ENCODE peak calls at places on chromosomes 2 and 18, in ten cellular contexts. One of them, this sample, is unnamed.

GRCh38 chr2:26584656-26585055 is 56.5 kb downstream of the CIB4 start:
- DNase-seq in fibroblast of villous mesenchyme: no peak
- DNase-seq in CD4-positive, alpha-beta memory T cell: no peak
- DNase-seq in RKO: no peak
- DNase-seq in HCT116: no peak
- DNase-seq in KBM-7: no peak
- DNase-seq in AML-193: no peak
- DNase-seq in naive thymus-derived CD8-positive, alpha-beta T cell: no peak
- DNase-seq in neural crest cell: no peak
- DNase-seq in NAMALWA: no peak
- DNase-seq in this sample: no peak

GRCh38 chr2:40406485-40407289 is 45.2 kb downstream of the SLC8A1 start:
- DNase-seq in naive thymus-derived CD8-positive, alpha-beta T cell: no peak
- DNase-seq in HCT116: no peak
- DNase-seq in RKO: no peak
- DNase-seq in AML-193: no peak
- DNase-seq in CD4-positive, alpha-beta memory T cell: no peak
- DNase-seq in KBM-7: no peak
- DNase-seq in fibroblast of villous mesenchyme: no peak
- DNase-seq in neural crest cell: no peak
- DNase-seq in NAMALWA: no peak
- DNase-seq in this sample: no peak

GRCh38 chr2:48107326-48107925 is 201.1 kb upstream of the FBXO11 start:
- DNase-seq in RKO: peak; percentile 84
- DNase-seq in KBM-7: no peak
- DNase-seq in naive thymus-derived CD8-positive, alpha-beta T cell: no peak
- DNase-seq in AML-193: peak; percentile 45
- DNase-seq in NAMALWA: no peak
- DNase-seq in CD4-positive, alpha-beta memory T cell: no peak
- DNase-seq in neural crest cell: peak; percentile 28
- DNase-seq in HCT116: peak; percentile 55
- DNase-seq in fibroblast of villous mesenchyme: peak; percentile 85
- DNase-seq in this sample: peak; percentile 69

GRCh38 chr18:67192535-67192934 is 324.0 kb downstream of the DSEL start:
- DNase-seq in KBM-7: no peak
- DNase-seq in naive thymus-derived CD8-positive, alpha-beta T cell: no peak
- DNase-seq in HCT116: no peak
- DNase-seq in NAMALWA: no peak
- DNase-seq in CD4-positive, alpha-beta memory T cell: no peak
- DNase-seq in RKO: no peak
- DNase-seq in fibroblast of villous mesenchyme: no peak
- DNase-seq in AML-193: no peak
- DNase-seq in neural crest cell: no peak
- DNase-seq in this sample: no peak

GRCh38 chr2:197324801-197325200 is 14.2 kb upstream of the ANKRD44 start:
- DNase-seq in NAMALWA: no peak
- DNase-seq in fibroblast of villous mesenchyme: no peak
- DNase-seq in neural crest cell: no peak
- DNase-seq in KBM-7: no peak
- DNase-seq in naive thymus-derived CD8-positive, alpha-beta T cell: no peak
- DNase-seq in HCT116: no peak
- DNase-seq in AML-193: no peak
- DNase-seq in CD4-positive, alpha-beta memory T cell: no peak
- DNase-seq in RKO: no peak
- DNase-seq in this sample: no peak

GRCh38 chr2:24675338-24675737 is 117.9 kb downstream of the PTRHD1 start:
- DNase-seq in KBM-7: no peak
- DNase-seq in CD4-positive, alpha-beta memory T cell: no peak
- DNase-seq in HCT116: no peak
- DNase-seq in NAMALWA: no peak
- DNase-seq in neural crest cell: no peak
- DNase-seq in fibroblast of villous mesenchyme: peak; percentile 2
- DNase-seq in AML-193: no peak
- DNase-seq in RKO: no peak
- DNase-seq in naive thymus-derived CD8-positive, alpha-beta T cell: no peak
- DNase-seq in this sample: no peak

GRCh38 chr2:160963957-160964356 is 196.3 kb upstream of the TANK start:
- DNase-seq in AML-193: no peak
- DNase-seq in CD4-positive, alpha-beta memory T cell: no peak
- DNase-seq in KBM-7: no peak
- DNase-seq in naive thymus-derived CD8-positive, alpha-beta T cell: no peak
- DNase-seq in RKO: no peak
- DNase-seq in HCT116: no peak
- DNase-seq in fibroblast of villous mesenchyme: no peak
- DNase-seq in neural crest cell: no peak
- DNase-seq in NAMALWA: no peak
- DNase-seq in this sample: no peak

GRCh38 chr2:166335284-166335683 is 40.5 kb downstream of the SCN9A start:
- DNase-seq in neural crest cell: no peak
- DNase-seq in RKO: no peak
- DNase-seq in HCT116: no peak
- DNase-seq in naive thymus-derived CD8-positive, alpha-beta T cell: no peak
- DNase-seq in KBM-7: no peak
- DNase-seq in fibroblast of villous mesenchyme: no peak
- DNase-seq in AML-193: no peak
- DNase-seq in NAMALWA: no peak
- DNase-seq in CD4-positive, alpha-beta memory T cell: no peak
- DNase-seq in this sample: no peak

This sample was measured in HTR-8/SVneo.